ENCODE peak calls at places on chromosomes 11 and 22, in six cellular contexts. One of them, this sample, is unnamed.

GRCh38 chr11:102458531-102458930 is 6.0 kb upstream of the TMEM123 start:
- DNase-seq in naive thymus-derived CD4-positive, alpha-beta T cell: no peak
- DNase-seq in CD8-positive, alpha-beta T cell: no peak
- DNase-seq in HCT116: no peak
- DNase-seq in aorta: no peak
- DNase-seq in spleen: no peak
- DNase-seq in this sample: no peak

GRCh38 chr11:100759106-100759505 is 72.0 kb downstream of the ARHGAP42 start:
- DNase-seq in naive thymus-derived CD4-positive, alpha-beta T cell: no peak
- DNase-seq in CD8-positive, alpha-beta T cell: no peak
- DNase-seq in spleen: no peak
- DNase-seq in HCT116: no peak
- DNase-seq in aorta: no peak
- DNase-seq in this sample: no peak

GRCh38 chr11:134050541-134051383 is 18.1 kb upstream of the JAM3 start:
- DNase-seq in CD8-positive, alpha-beta T cell: peak
- DNase-seq in spleen: peak
- DNase-seq in aorta: peak
- DNase-seq in HCT116: peak
- DNase-seq in naive thymus-derived CD4-positive, alpha-beta T cell: peak
- DNase-seq in this sample: no peak

GRCh38 chr11:120710354-120711187 is 199.0 kb downstream of the GRIK4 start:
- DNase-seq in aorta: no peak
- DNase-seq in CD8-positive, alpha-beta T cell: no peak
- DNase-seq in HCT116: peak
- DNase-seq in naive thymus-derived CD4-positive, alpha-beta T cell: no peak
- DNase-seq in spleen: peak
- DNase-seq in this sample: no peak

GRCh38 chr11:57460756-57461749 is 725 bp downstream of the RTN4RL2 start:
- DNase-seq in HCT116: no peak
- DNase-seq in aorta: no peak
- DNase-seq in spleen: peak
- DNase-seq in CD8-positive, alpha-beta T cell: no peak
- DNase-seq in naive thymus-derived CD4-positive, alpha-beta T cell: no peak
- DNase-seq in this sample: no peak

GRCh38 chr11:71138737-71139425 is 113.5 kb downstream of the SHANK2 start:
- DNase-seq in naive thymus-derived CD4-positive, alpha-beta T cell: no peak
- DNase-seq in HCT116: no peak
- DNase-seq in CD8-positive, alpha-beta T cell: no peak
- DNase-seq in spleen: peak
- DNase-seq in aorta: no peak
- DNase-seq in this sample: no peak

GRCh38 chr11:45048870-45049825 is 97.3 kb upstream of the PRDM11 start:
- DNase-seq in CD8-positive, alpha-beta T cell: no peak
- DNase-seq in aorta: no peak
- DNase-seq in HCT116: no peak
- DNase-seq in spleen: no peak
- DNase-seq in naive thymus-derived CD4-positive, alpha-beta T cell: no peak
- DNase-seq in this sample: no peak

GRCh38 chr22:35379146-35379993 is 1.5 kb upstream of the HMOX1 start:
- DNase-seq in naive thymus-derived CD4-positive, alpha-beta T cell: no peak
- DNase-seq in spleen: no peak
- DNase-seq in CD8-positive, alpha-beta T cell: no peak
- DNase-seq in aorta: no peak
- DNase-seq in HCT116: no peak
- DNase-seq in this sample: no peak

GRCh38 chr22:42275970-42276369 is 5.5 kb upstream of the TCF20 start:
- DNase-seq in HCT116: no peak
- DNase-seq in spleen: no peak
- DNase-seq in CD8-positive, alpha-beta T cell: no peak
- DNase-seq in aorta: no peak
- DNase-seq in naive thymus-derived CD4-positive, alpha-beta T cell: no peak
- DNase-seq in this sample: no peak

GRCh38 chr11:6736495-6737121 is 35.2 kb downstream of the OR2AG2 start:
- DNase-seq in aorta: no peak
- DNase-seq in naive thymus-derived CD4-positive, alpha-beta T cell: no peak
- DNase-seq in spleen: no peak
- DNase-seq in HCT116: no peak
- DNase-seq in CD8-positive, alpha-beta T cell: no peak
- DNase-seq in this sample: no peak

GRCh38 chr11:108906826-108907225 is 242.0 kb downstream of the DDX10 start:
- DNase-seq in aorta: no peak
- DNase-seq in CD8-positive, alpha-beta T cell: no peak
- DNase-seq in naive thymus-derived CD4-positive, alpha-beta T cell: no peak
- DNase-seq in spleen: no peak
- DNase-seq in HCT116: no peak
- DNase-seq in this sample: no peak

GRCh38 chr11:117281159-117281558 is 10.0 kb upstream of the BACE1-AS start:
- DNase-seq in naive thymus-derived CD4-positive, alpha-beta T cell: no peak
- DNase-seq in HCT116: peak
- DNase-seq in aorta: no peak
- DNase-seq in CD8-positive, alpha-beta T cell: no peak
- DNase-seq in spleen: no peak
- DNase-seq in this sample: no peak

GRCh38 chr11:109421981-109422590 is at the start of gene C11orf87:
- DNase-seq in aorta: no peak
- DNase-seq in spleen: peak
- DNase-seq in naive thymus-derived CD4-positive, alpha-beta T cell: no peak
- DNase-seq in HCT116: no peak
- DNase-seq in CD8-positive, alpha-beta T cell: no peak
- DNase-seq in this sample: no peak

GRCh38 chr11:133581091-133581490 is 48.8 kb upstream of the OPCML start:
- DNase-seq in naive thymus-derived CD4-positive, alpha-beta T cell: no peak
- DNase-seq in aorta: no peak
- DNase-seq in CD8-positive, alpha-beta T cell: no peak
- DNase-seq in spleen: no peak
- DNase-seq in HCT116: no peak
- DNase-seq in this sample: no peak

GRCh38 chr22:24391836-24392217 is 35.6 kb upstream of the ADORA2A start:
- DNase-seq in CD8-positive, alpha-beta T cell: no peak
- DNase-seq in HCT116: no peak
- DNase-seq in aorta: no peak
- DNase-seq in spleen: no peak
- DNase-seq in naive thymus-derived CD4-positive, alpha-beta T cell: no peak
- DNase-seq in this sample: no peak

GRCh38 chr11:74449369-74449931 is 17.9 kb downstream of the KCNE3 start:
- DNase-seq in aorta: no peak
- DNase-seq in spleen: no peak
- DNase-seq in HCT116: peak
- DNase-seq in CD8-positive, alpha-beta T cell: peak
- DNase-seq in naive thymus-derived CD4-positive, alpha-beta T cell: peak
- DNase-seq in this sample: no peak

GRCh38 chr11:29352273-29352672 is 664.6 kb downstream of the KCNA4 start:
- DNase-seq in naive thymus-derived CD4-positive, alpha-beta T cell: no peak
- DNase-seq in spleen: no peak
- DNase-seq in HCT116: no peak
- DNase-seq in CD8-positive, alpha-beta T cell: no peak
- DNase-seq in aorta: no peak
- DNase-seq in this sample: no peak

GRCh38 chr22:16695261-16695660 is 102.7 kb upstream of the CCT8L2 start:
- DNase-seq in aorta: no peak
- DNase-seq in CD8-positive, alpha-beta T cell: no peak
- DNase-seq in spleen: no peak
- DNase-seq in naive thymus-derived CD4-positive, alpha-beta T cell: no peak
- DNase-seq in HCT116: no peak
- DNase-seq in this sample: no peak

DNA sequence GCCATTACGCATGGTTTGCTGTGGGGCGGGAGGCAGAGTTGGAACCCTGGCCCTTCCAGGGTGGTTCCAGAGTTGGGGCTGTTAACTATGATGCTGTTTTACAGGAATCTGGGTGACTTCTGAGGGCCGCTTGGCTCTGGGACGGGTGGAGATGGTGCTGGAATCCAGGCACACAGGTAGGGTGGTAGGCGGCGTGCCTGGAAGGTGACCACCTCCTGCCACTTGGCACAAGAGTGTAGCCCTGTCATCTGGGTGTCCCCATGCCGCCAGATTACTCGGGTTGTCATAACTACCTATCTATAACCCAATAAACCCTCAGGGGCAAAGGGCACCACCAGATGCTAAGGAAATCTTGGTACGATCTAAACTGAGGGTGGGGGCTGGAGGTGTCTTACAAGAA is 1.3 kb downstream of the CARS1 start:
- DNase-seq in HCT116: no peak
- DNase-seq in aorta: no peak
- DNase-seq in CD8-positive, alpha-beta T cell: no peak
- DNase-seq in spleen: no peak
- DNase-seq in naive thymus-derived CD4-positive, alpha-beta T cell: no peak
- DNase-seq in this sample: no peak
- H3K4me3 ChIP-seq in HCT116: peak
- H3K4me3 ChIP-seq in aorta: no peak
- H3K4me3 ChIP-seq in CD8-positive, alpha-beta T cell: no peak
- H3K4me3 ChIP-seq in spleen: peak
- H3K4me3 ChIP-seq in naive thymus-derived CD4-positive, alpha-beta T cell: peak
- H3K4me3 ChIP-seq in this sample: peak

DNA sequence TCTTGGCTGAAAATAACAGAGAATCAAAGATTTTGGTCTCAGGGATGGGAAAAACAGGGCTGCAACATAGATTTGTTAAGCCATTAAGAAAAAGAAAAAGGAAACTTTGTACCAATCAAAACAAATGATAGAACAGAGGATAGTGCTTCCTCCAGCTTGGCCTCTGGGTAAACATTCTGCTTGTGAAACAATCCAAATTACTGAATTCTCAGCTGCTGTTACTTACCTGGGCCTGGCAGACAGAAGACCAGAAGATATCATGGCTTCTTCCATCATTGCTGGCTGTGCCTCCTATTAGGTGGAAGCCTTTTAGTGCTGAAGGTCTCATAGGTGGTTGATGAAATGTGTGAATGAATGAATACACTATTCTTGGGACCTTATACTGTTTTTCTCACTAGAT is 22.1 kb downstream of the ZNRF3 start:
- DNase-seq in spleen: no peak
- DNase-seq in aorta: no peak
- DNase-seq in naive thymus-derived CD4-positive, alpha-beta T cell: no peak
- DNase-seq in HCT116: no peak
- DNase-seq in CD8-positive, alpha-beta T cell: no peak
- DNase-seq in this sample: no peak
- H3K27ac ChIP-seq in spleen: no peak
- H3K27ac ChIP-seq in aorta: peak
- H3K27ac ChIP-seq in naive thymus-derived CD4-positive, alpha-beta T cell: no peak
- H3K27ac ChIP-seq in HCT116: peak
- H3K27ac ChIP-seq in CD8-positive, alpha-beta T cell: no peak
- H3K27ac ChIP-seq in this sample: no peak

DNA sequence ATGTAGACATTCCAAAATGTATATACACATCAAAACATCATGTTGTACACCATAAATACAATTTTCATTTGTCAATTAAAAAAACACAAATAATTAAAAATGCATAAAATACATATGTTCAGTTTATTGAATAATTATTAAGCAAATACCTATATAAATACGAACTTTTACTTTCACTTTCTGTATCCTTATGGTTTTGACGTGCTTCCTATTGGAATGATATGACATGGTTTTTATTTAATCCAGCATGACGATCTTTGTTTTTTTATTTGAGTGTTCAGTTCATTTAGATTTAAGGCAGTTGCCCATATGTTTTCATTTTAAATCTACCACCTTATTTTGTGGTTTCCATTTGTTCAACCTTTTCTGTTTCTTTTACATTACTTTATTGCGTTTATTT is 198.3 kb upstream of the PLET1 start:
- DNase-seq in HCT116: no peak
- DNase-seq in CD8-positive, alpha-beta T cell: no peak
- DNase-seq in spleen: no peak
- DNase-seq in aorta: no peak
- DNase-seq in naive thymus-derived CD4-positive, alpha-beta T cell: no peak
- DNase-seq in this sample: no peak
- H3K4me3 ChIP-seq in HCT116: peak
- H3K4me3 ChIP-seq in CD8-positive, alpha-beta T cell: no peak
- H3K4me3 ChIP-seq in spleen: peak
- H3K4me3 ChIP-seq in aorta: no peak
- H3K4me3 ChIP-seq in naive thymus-derived CD4-positive, alpha-beta T cell: no peak
- H3K4me3 ChIP-seq in this sample: peak

GRCh38 chr11:65917434-65918210 is 1.2 kb downstream of the C11orf68 start:
- DNase-seq in naive thymus-derived CD4-positive, alpha-beta T cell: no peak
- DNase-seq in spleen: peak
- DNase-seq in CD8-positive, alpha-beta T cell: no peak
- DNase-seq in aorta: no peak
- DNase-seq in HCT116: no peak
- DNase-seq in this sample: no peak

GRCh38 chr11:65915821-65916251 is 3.0 kb downstream of the C11orf68 start:
- DNase-seq in HCT116: peak
- DNase-seq in naive thymus-derived CD4-positive, alpha-beta T cell: no peak
- DNase-seq in aorta: peak
- DNase-seq in CD8-positive, alpha-beta T cell: no peak
- DNase-seq in spleen: peak
- DNase-seq in this sample: no peak

GRCh38 chr11:65917077-65917433 is 1.8 kb downstream of the C11orf68 start:
- DNase-seq in HCT116: no peak
- DNase-seq in aorta: no peak
- DNase-seq in spleen: no peak
- DNase-seq in naive thymus-derived CD4-positive, alpha-beta T cell: no peak
- DNase-seq in CD8-positive, alpha-beta T cell: no peak
- DNase-seq in this sample: no peak

GRCh38 chr11:65915101-65915820 is 3.6 kb downstream of the C11orf68 start:
- DNase-seq in aorta: no peak
- DNase-seq in HCT116: no peak
- DNase-seq in CD8-positive, alpha-beta T cell: no peak
- DNase-seq in spleen: no peak
- DNase-seq in naive thymus-derived CD4-positive, alpha-beta T cell: no peak
- DNase-seq in this sample: no peak

DNA sequence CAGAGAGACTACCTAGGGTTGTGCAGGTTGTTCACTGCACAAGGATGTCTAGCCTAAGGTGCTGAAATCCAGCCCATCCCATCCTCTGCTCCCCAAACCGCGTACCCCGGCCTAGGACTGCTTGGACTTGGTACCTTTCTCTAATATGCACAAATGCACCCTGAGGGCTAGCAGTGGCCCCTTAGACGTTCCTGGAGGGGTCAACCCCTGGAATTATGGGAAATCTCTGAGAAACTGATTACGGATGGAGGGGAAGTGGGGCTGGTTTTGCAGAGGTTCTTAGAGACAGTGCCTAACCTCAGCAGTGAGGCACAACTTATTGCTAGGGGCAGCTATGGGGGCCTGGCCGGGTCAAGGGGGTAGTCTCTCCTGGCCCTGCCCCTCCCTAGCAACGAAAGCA is 2.5 kb downstream of the C11orf68 start:
- DNase-seq in naive thymus-derived CD4-positive, alpha-beta T cell: no peak
- DNase-seq in CD8-positive, alpha-beta T cell: no peak
- DNase-seq in aorta: no peak
- DNase-seq in spleen: no peak
- DNase-seq in HCT116: no peak
- DNase-seq in this sample: no peak
- H3K27ac ChIP-seq in naive thymus-derived CD4-positive, alpha-beta T cell: no peak
- H3K27ac ChIP-seq in CD8-positive, alpha-beta T cell: no peak
- H3K27ac ChIP-seq in aorta: peak
- H3K27ac ChIP-seq in spleen: peak
- H3K27ac ChIP-seq in HCT116: peak
- H3K27ac ChIP-seq in this sample: peak

This sample was measured in esophagus squamous epithelium.